ENCODE peak calls at places on chromosomes 5 and 9, in four cellular contexts. I, O, K and Q are unnamed samples.

GRCh38 chr5:158543539-158544387 is 556.0 kb downstream of the EBF1 start:
- DNase-seq in I (no peak), O (peak), K (no peak), Q (no peak)

GRCh38 chr5:10111575-10111974 is 138.1 kb downstream of the ATPSCKMT start:
- DNase-seq in I (no peak), O (peak), K (no peak), Q (peak)

GRCh38 chr5:171149333-171149732 is 159.7 kb upstream of the TLX3 start:
- DNase-seq in I (no peak), O (no peak), K (no peak), Q (no peak)

GRCh38 chr5:135235551-135236100 is 163.4 kb downstream of the MACROH2A1 start:
- DNase-seq in I (no peak), O (no peak), K (peak), Q (no peak)

GRCh38 chr5:139126711-139127111 is 71.5 kb downstream of the SIL1 start:
- DNase-seq in I (no peak), O (no peak), K (no peak), Q (no peak)

GRCh38 chr9:6600426-6600825 is 45.1 kb downstream of the GLDC start:
- DNase-seq in I (no peak), O (no peak), K (no peak), Q (no peak)

GRCh38 chr5:126949475-126949874 is 80.9 kb downstream of the MARCHF3 start:
- DNase-seq in I (no peak), O (no peak), K (no peak), Q (no peak)

GRCh38 chr9:12737871-12738270 is 36.9 kb upstream of the LURAP1L start:
- DNase-seq in I (no peak), O (no peak), K (no peak), Q (no peak)

GRCh38 chr5:40676643-40677333 is 2.9 kb upstream of the PTGER4 start:
- DNase-seq in I (no peak), O (no peak), K (no peak), Q (no peak)

GRCh38 chr9:8961186-8961666 is 1161.6 kb upstream of the DMAC1 start:
- DNase-seq in I (no peak), O (no peak), K (peak), Q (no peak)

GRCh38 chr5:6703791-6704190 is 9.4 kb upstream of the TENT4A start:
- DNase-seq in I (no peak), O (no peak), K (no peak), Q (no peak)

GRCh38 chr5:374631-375335 is 53.3 kb downstream of the AHRR start:
- DNase-seq in I (no peak), O (no peak), K (peak), Q (no peak)

GRCh38 chr5:143261748-143262392 is 141.6 kb downstream of the NR3C1 start:
- DNase-seq in I (no peak), O (no peak), K (no peak), Q (no peak)

GRCh38 chr5:158563774-158564390 is 535.8 kb downstream of the EBF1 start:
- DNase-seq in I (no peak), O (no peak), K (no peak), Q (no peak)

GRCh38 chr5:150440948-150441812 is 8.4 kb downstream of the RPS14 start:
- DNase-seq in I (no peak), O (no peak), K (no peak), Q (no peak)

GRCh38 chr9:79657891-79658290 is 86.1 kb downstream of the TLE4 start:
- DNase-seq in I (no peak), O (no peak), K (no peak), Q (no peak)

GRCh38 chr9:24672336-24672735 is 126.6 kb upstream of the IZUMO3 start:
- DNase-seq in I (no peak), O (no peak), K (no peak), Q (no peak)

GRCh38 chr5:174446446-174446845 is 277.9 kb upstream of the MSX2 start:
- DNase-seq in I (no peak), O (no peak), K (no peak), Q (no peak)

GRCh38 chr9:137679249-137679648 is 60.4 kb downstream of the EHMT1 start:
- DNase-seq in I (no peak), O (no peak), K (no peak), Q (no peak)

GRCh38 chr9:136667940-136668760 is 5.4 kb downstream of the EGFL7 start:
- DNase-seq in I (no peak), O (no peak), K (no peak), Q (no peak)

GRCh38 chr9:70428781-70429180 is 14.3 kb upstream of the KLF9 start:
- DNase-seq in I (no peak), O (no peak), K (no peak), Q (no peak)

GRCh38 chr5:149420509-149421371 is 41.6 kb upstream of the IL17B start:
- DNase-seq in I (no peak), O (no peak), K (peak), Q (no peak)

GRCh38 chr9:18805386-18805785 is 227.6 kb downstream of the SAXO1 start:
- DNase-seq in I (no peak), O (no peak), K (no peak), Q (no peak)

GRCh38 chr9:19769213-19769612 is 19.6 kb downstream of the SLC24A2 start:
- DNase-seq in I (no peak), O (no peak), K (no peak), Q (no peak)

GRCh38 chr9:127201731-127202130 is 62.8 kb upstream of the GARNL3 start:
- DNase-seq in I (no peak), O (no peak), K (peak), Q (no peak)

GRCh38 chr5:53052499-53052898 is 57.1 kb downstream of the MOCS2 start:
- DNase-seq in I (no peak), O (no peak), K (no peak), Q (no peak)

GRCh38 chr9:110089681-110090370 is 118.1 kb downstream of the C9orf152 start:
- DNase-seq in I (no peak), O (no peak), K (no peak), Q (no peak)

GRCh38 chr5:87645241-87645640 is 232.5 kb upstream of the CCNH start:
- DNase-seq in I (no peak), O (peak), K (no peak), Q (peak)

GRCh38 chr5:92922231-92922967 is 658.6 kb downstream of the NR2F1-AS1 start:
- DNase-seq in I (no peak), O (no peak), K (no peak), Q (no peak)

GRCh38 chr9:95116002-95116819 is 201.3 kb downstream of the FANCC start:
- DNase-seq in I (no peak), O (no peak), K (no peak), Q (no peak)

GRCh38 chr5:103519550-103519949 is 43.0 kb downstream of the NUDT12 start:
- DNase-seq in I (no peak), O (no peak), K (no peak), Q (no peak)

GRCh38 chr9:37468620-37469019 is 3.4 kb upstream of the ZBTB5 start:
- DNase-seq in I (no peak), O (no peak), K (no peak), Q (no peak)

GRCh38 chr9:120916573-120916972 is 10.0 kb downstream of the TRAF1 start:
- DNase-seq in I (peak), O (peak), K (peak), Q (peak)

GRCh38 chr9:120845255-120845654 is 2.5 kb upstream of the PSMD5 start:
- DNase-seq in I (peak), O (no peak), K (no peak), Q (no peak)

GRCh38 chr5:172097356-172097755 is 90.7 kb downstream of the STK10 start:
- DNase-seq in I (no peak), O (no peak), K (peak), Q (peak)